ENCODE peak calls at places on chromosomes 16 and 17, in eight cellular contexts. One of them, this sample, is unnamed.

GRCh38 chr17:29042679-29043538 is at the start of gene PIPOX:
- DNase-seq in K562: peak; percentile 23
- DNase-seq in kidney: no peak
- DNase-seq in fibroblast of pulmonary artery: peak; percentile 66
- DNase-seq in mammary epithelial cell: no peak
- DNase-seq in mucosa of descending colon: no peak
- DNase-seq in left ventricle myocardium inferior: no peak
- DNase-seq in hepatocyte: peak; percentile 63
- DNase-seq in this sample: peak; percentile 83

GRCh38 chr17:40091691-40092397 is 8.5 kb downstream of the NR1D1 start:
- DNase-seq in K562: no peak
- DNase-seq in kidney: peak; percentile 80
- DNase-seq in fibroblast of pulmonary artery: no peak
- DNase-seq in mammary epithelial cell: no peak
- DNase-seq in mucosa of descending colon: peak; percentile 39
- DNase-seq in left ventricle myocardium inferior: no peak
- DNase-seq in hepatocyte: peak; percentile 40
- DNase-seq in this sample: peak; percentile 82

GRCh38 chr17:27396941-27397340 is 59.3 kb upstream of the KSR1 start:
- DNase-seq in K562: no peak
- DNase-seq in kidney: no peak
- DNase-seq in fibroblast of pulmonary artery: peak; percentile 38
- DNase-seq in mammary epithelial cell: no peak
- DNase-seq in mucosa of descending colon: no peak
- DNase-seq in left ventricle myocardium inferior: no peak
- DNase-seq in hepatocyte: no peak
- DNase-seq in this sample: no peak

GRCh38 chr17:17269926-17270773 is 10.9 kb downstream of the COPS3 start:
- DNase-seq in K562: no peak
- DNase-seq in kidney: no peak
- DNase-seq in fibroblast of pulmonary artery: no peak
- DNase-seq in mammary epithelial cell: no peak
- DNase-seq in mucosa of descending colon: peak; percentile 31
- DNase-seq in left ventricle myocardium inferior: no peak
- DNase-seq in hepatocyte: no peak
- DNase-seq in this sample: peak; percentile 24

GRCh38 chr16:6531067-6531466 is 801.6 kb upstream of the RBFOX1 start:
- DNase-seq in K562: no peak
- DNase-seq in kidney: no peak
- DNase-seq in fibroblast of pulmonary artery: no peak
- DNase-seq in mammary epithelial cell: no peak
- DNase-seq in mucosa of descending colon: no peak
- DNase-seq in left ventricle myocardium inferior: no peak
- DNase-seq in hepatocyte: no peak
- DNase-seq in this sample: no peak

GRCh38 chr16:85753976-85754375 is 3.1 kb upstream of the C16orf74 start:
- DNase-seq in K562: no peak
- DNase-seq in kidney: no peak
- DNase-seq in fibroblast of pulmonary artery: no peak
- DNase-seq in mammary epithelial cell: no peak
- DNase-seq in mucosa of descending colon: no peak
- DNase-seq in left ventricle myocardium inferior: no peak
- DNase-seq in hepatocyte: no peak
- DNase-seq in this sample: no peak

GRCh38 chr17:31249742-31250141 is 47.3 kb downstream of the OMG start:
- DNase-seq in K562: no peak
- DNase-seq in kidney: no peak
- DNase-seq in fibroblast of pulmonary artery: no peak
- DNase-seq in mammary epithelial cell: no peak
- DNase-seq in mucosa of descending colon: no peak
- DNase-seq in left ventricle myocardium inferior: no peak
- DNase-seq in hepatocyte: no peak
- DNase-seq in this sample: no peak

GRCh38 chr16:22198547-22199293 is 7.4 kb upstream of the EEF2K start:
- DNase-seq in K562: no peak
- DNase-seq in kidney: no peak
- DNase-seq in fibroblast of pulmonary artery: no peak
- DNase-seq in mammary epithelial cell: no peak
- DNase-seq in mucosa of descending colon: no peak
- DNase-seq in left ventricle myocardium inferior: no peak
- DNase-seq in hepatocyte: no peak
- DNase-seq in this sample: no peak

GRCh38 chr16:28042856-28043255 is 20.7 kb downstream of the GSG1L start:
- DNase-seq in K562: no peak
- DNase-seq in kidney: no peak
- DNase-seq in fibroblast of pulmonary artery: peak; percentile 4
- DNase-seq in mammary epithelial cell: no peak
- DNase-seq in mucosa of descending colon: no peak
- DNase-seq in left ventricle myocardium inferior: no peak
- DNase-seq in hepatocyte: no peak
- DNase-seq in this sample: no peak

GRCh38 chr17:17036520-17036998 is 5.7 kb upstream of the MPRIP start:
- DNase-seq in K562: no peak
- DNase-seq in kidney: no peak
- DNase-seq in fibroblast of pulmonary artery: no peak
- DNase-seq in mammary epithelial cell: no peak
- DNase-seq in mucosa of descending colon: no peak
- DNase-seq in left ventricle myocardium inferior: no peak
- DNase-seq in hepatocyte: no peak
- DNase-seq in this sample: no peak

DNA sequence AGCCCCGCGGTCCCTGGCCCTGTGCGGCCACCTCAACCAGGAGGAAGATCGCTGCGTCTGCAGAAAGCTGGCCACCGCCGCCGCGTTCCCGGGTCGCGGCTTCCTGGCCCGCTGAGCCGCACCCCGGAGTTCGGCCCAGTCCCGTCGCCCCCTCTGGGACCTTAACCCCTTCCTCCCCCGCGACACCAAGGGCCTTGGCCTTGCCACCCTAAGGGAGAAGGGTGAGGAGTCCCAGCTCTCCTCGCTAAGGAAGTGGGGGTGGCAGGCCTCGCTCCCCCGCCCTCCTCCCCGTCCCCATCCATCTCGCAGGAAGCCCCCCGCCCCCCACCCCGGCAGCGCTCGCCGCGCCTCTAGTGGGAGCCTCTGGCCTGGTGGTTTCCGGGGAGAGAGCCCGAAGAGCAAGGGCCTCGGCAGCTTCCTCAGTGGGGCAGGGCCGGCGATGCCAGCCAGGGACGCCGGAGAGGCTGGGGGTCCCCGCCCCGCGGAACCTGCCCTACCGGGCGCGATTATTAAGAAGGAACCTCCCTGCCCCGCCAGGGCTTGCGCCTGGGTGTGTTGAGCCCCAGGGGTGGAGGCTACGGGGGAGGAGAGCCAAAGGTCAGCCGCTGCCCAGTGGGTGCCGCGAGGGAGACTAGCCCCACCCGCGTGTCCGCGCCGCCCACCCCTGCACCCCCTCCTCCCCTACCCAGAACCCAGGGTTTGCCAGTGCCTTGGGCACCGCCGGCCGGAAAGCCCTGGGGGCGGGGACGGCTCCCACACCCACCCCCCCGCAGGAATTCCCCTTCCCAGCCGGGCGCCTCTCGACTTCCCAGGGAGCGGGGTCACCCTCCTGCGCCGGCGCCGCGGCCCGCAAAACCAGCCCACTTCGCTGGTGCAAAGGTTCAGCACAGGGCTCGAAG is 6.8 kb downstream of the CBX4 start:
- DNase-seq in K562: peak; percentile 80
- DNase-seq in kidney: peak; percentile 86
- DNase-seq in fibroblast of pulmonary artery: no peak
- DNase-seq in mammary epithelial cell: no peak
- DNase-seq in mucosa of descending colon: peak; percentile 66
- DNase-seq in left ventricle myocardium inferior: peak; percentile 38
- DNase-seq in hepatocyte: peak; percentile 82
- DNase-seq in this sample: peak; percentile 91
- H3K4me3 ChIP-seq in K562: peak overlapping the region; percentile 48
- H3K4me3 ChIP-seq in kidney: peak overlapping the region; percentile 25
- H3K4me3 ChIP-seq in fibroblast of pulmonary artery: no peak overlapping the region
- H3K4me3 ChIP-seq in mammary epithelial cell: no peak overlapping the region
- H3K4me3 ChIP-seq in mucosa of descending colon: no peak overlapping the region
- H3K4me3 ChIP-seq in left ventricle myocardium inferior: peak overlapping the region; percentile 63
- H3K4me3 ChIP-seq in hepatocyte: no peak overlapping the region
- H3K4me3 ChIP-seq in this sample: peak overlapping the region; percentile 33

DNA sequence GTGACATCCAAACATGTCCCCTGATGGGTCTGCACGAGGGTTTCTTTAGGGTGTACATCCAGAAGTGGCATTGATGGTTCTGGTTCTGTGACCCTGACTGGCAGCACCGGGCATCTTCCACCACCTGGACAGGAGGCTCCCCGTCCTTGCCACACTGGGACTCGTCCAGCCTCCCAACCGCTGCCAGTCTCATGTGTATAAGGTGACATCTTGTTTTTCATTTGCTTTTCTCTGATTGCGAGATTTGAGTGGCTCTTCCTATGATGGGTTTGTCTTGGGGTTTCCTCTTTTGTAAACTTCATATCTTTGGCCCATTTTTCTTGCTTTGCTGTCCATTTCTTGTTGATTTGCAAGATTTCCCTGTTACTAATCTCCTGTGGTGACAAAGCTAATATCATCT is 9.2 kb upstream of the LIMD2 start:
- DNase-seq in K562: no peak
- DNase-seq in kidney: no peak
- DNase-seq in fibroblast of pulmonary artery: no peak
- DNase-seq in mammary epithelial cell: no peak
- DNase-seq in mucosa of descending colon: no peak
- DNase-seq in left ventricle myocardium inferior: no peak
- DNase-seq in hepatocyte: no peak
- DNase-seq in this sample: no peak
- H3K4me3 ChIP-seq in K562: no peak overlapping the region
- H3K4me3 ChIP-seq in kidney: no peak overlapping the region
- H3K4me3 ChIP-seq in fibroblast of pulmonary artery: no peak overlapping the region
- H3K4me3 ChIP-seq in mammary epithelial cell: no peak overlapping the region
- H3K4me3 ChIP-seq in mucosa of descending colon: no peak overlapping the region
- H3K4me3 ChIP-seq in left ventricle myocardium inferior: no peak overlapping the region
- H3K4me3 ChIP-seq in hepatocyte: no peak overlapping the region
- H3K4me3 ChIP-seq in this sample: no peak overlapping the region

GRCh38 chr17:44906987-44907681 is 7.9 kb upstream of the EFTUD2 start:
- DNase-seq in K562: peak; percentile 83
- DNase-seq in kidney: no peak
- DNase-seq in fibroblast of pulmonary artery: no peak
- DNase-seq in mammary epithelial cell: no peak
- DNase-seq in mucosa of descending colon: no peak
- DNase-seq in left ventricle myocardium inferior: no peak
- DNase-seq in hepatocyte: no peak
- DNase-seq in this sample: peak; percentile 36
- H3K4me3 ChIP-seq in K562: no peak overlapping the region
- H3K4me3 ChIP-seq in kidney: no peak overlapping the region
- H3K4me3 ChIP-seq in fibroblast of pulmonary artery: no peak overlapping the region
- H3K4me3 ChIP-seq in mammary epithelial cell: no peak overlapping the region
- H3K4me3 ChIP-seq in mucosa of descending colon: no peak overlapping the region
- H3K4me3 ChIP-seq in left ventricle myocardium inferior: no peak overlapping the region
- H3K4me3 ChIP-seq in hepatocyte: no peak overlapping the region
- H3K4me3 ChIP-seq in this sample: no peak overlapping the region

GRCh38 chr17:73292031-73292531 is 19.7 kb downstream of the CDC42EP4 start:
- DNase-seq in K562: peak; percentile 34
- DNase-seq in kidney: peak; percentile 92
- DNase-seq in fibroblast of pulmonary artery: peak; percentile 50
- DNase-seq in mammary epithelial cell: peak; percentile 60
- DNase-seq in mucosa of descending colon: no peak
- DNase-seq in left ventricle myocardium inferior: peak; percentile 77
- DNase-seq in hepatocyte: no peak
- DNase-seq in this sample: no peak
- H3K4me3 ChIP-seq in K562: no peak overlapping the region
- H3K4me3 ChIP-seq in kidney: no peak overlapping the region
- H3K4me3 ChIP-seq in fibroblast of pulmonary artery: no peak overlapping the region
- H3K4me3 ChIP-seq in mammary epithelial cell: peak overlapping the region; percentile 15
- H3K4me3 ChIP-seq in mucosa of descending colon: no peak overlapping the region
- H3K4me3 ChIP-seq in left ventricle myocardium inferior: peak overlapping the region; percentile 19
- H3K4me3 ChIP-seq in hepatocyte: no peak overlapping the region
- H3K4me3 ChIP-seq in this sample: no peak overlapping the region

GRCh38 chr17:61492759-61493526 is 40.7 kb downstream of the TBX4 start:
- DNase-seq in K562: no peak
- DNase-seq in kidney: no peak
- DNase-seq in fibroblast of pulmonary artery: peak; percentile 18
- DNase-seq in mammary epithelial cell: no peak
- DNase-seq in mucosa of descending colon: no peak
- DNase-seq in left ventricle myocardium inferior: no peak
- DNase-seq in hepatocyte: no peak
- DNase-seq in this sample: peak; percentile 58

GRCh38 chr17:61496174-61496956 is 44.1 kb downstream of the TBX4 start:
- DNase-seq in K562: no peak
- DNase-seq in kidney: no peak
- DNase-seq in fibroblast of pulmonary artery: no peak
- DNase-seq in mammary epithelial cell: no peak
- DNase-seq in mucosa of descending colon: no peak
- DNase-seq in left ventricle myocardium inferior: no peak
- DNase-seq in hepatocyte: no peak
- DNase-seq in this sample: peak; percentile 41

GRCh38 chr17:61496957-61497653 is 44.9 kb downstream of the TBX4 start:
- DNase-seq in K562: no peak
- DNase-seq in kidney: no peak
- DNase-seq in fibroblast of pulmonary artery: no peak
- DNase-seq in mammary epithelial cell: no peak
- DNase-seq in mucosa of descending colon: no peak
- DNase-seq in left ventricle myocardium inferior: no peak
- DNase-seq in hepatocyte: no peak
- DNase-seq in this sample: no peak

GRCh38 chr17:61494325-61495160 is 42.3 kb downstream of the TBX4 start:
- DNase-seq in K562: no peak
- DNase-seq in kidney: no peak
- DNase-seq in fibroblast of pulmonary artery: no peak
- DNase-seq in mammary epithelial cell: no peak
- DNase-seq in mucosa of descending colon: no peak
- DNase-seq in left ventricle myocardium inferior: no peak
- DNase-seq in hepatocyte: peak; percentile 72
- DNase-seq in this sample: peak; percentile 18

GRCh38 chr17:61495161-61495857 is 43.1 kb downstream of the TBX4 start:
- DNase-seq in K562: peak; percentile 26
- DNase-seq in kidney: no peak
- DNase-seq in fibroblast of pulmonary artery: peak; percentile 14
- DNase-seq in mammary epithelial cell: peak; percentile 89
- DNase-seq in mucosa of descending colon: no peak
- DNase-seq in left ventricle myocardium inferior: no peak
- DNase-seq in hepatocyte: no peak
- DNase-seq in this sample: peak; percentile 35
- H3K4me3 ChIP-seq in K562: no peak overlapping the region
- H3K4me3 ChIP-seq in kidney: no peak overlapping the region
- H3K4me3 ChIP-seq in fibroblast of pulmonary artery: no peak overlapping the region
- H3K4me3 ChIP-seq in mammary epithelial cell: peak overlapping the region; percentile 46
- H3K4me3 ChIP-seq in mucosa of descending colon: no peak overlapping the region
- H3K4me3 ChIP-seq in left ventricle myocardium inferior: peak overlapping the region; percentile 3
- H3K4me3 ChIP-seq in hepatocyte: no peak overlapping the region
- H3K4me3 ChIP-seq in this sample: no peak overlapping the region

GRCh38 chr16:4803479-4804243 is 1.2 kb upstream of the ROGDI start:
- DNase-seq in K562: peak; percentile 51
- DNase-seq in kidney: peak; percentile 71
- DNase-seq in fibroblast of pulmonary artery: no peak
- DNase-seq in mammary epithelial cell: no peak
- DNase-seq in mucosa of descending colon: no peak
- DNase-seq in left ventricle myocardium inferior: no peak
- DNase-seq in hepatocyte: no peak
- DNase-seq in this sample: peak; percentile 57
- H3K4me3 ChIP-seq in K562: no peak overlapping the region
- H3K4me3 ChIP-seq in kidney: peak overlapping the region; percentile 72
- H3K4me3 ChIP-seq in fibroblast of pulmonary artery: no peak overlapping the region
- H3K4me3 ChIP-seq in mammary epithelial cell: no peak overlapping the region
- H3K4me3 ChIP-seq in mucosa of descending colon: no peak overlapping the region
- H3K4me3 ChIP-seq in left ventricle myocardium inferior: peak overlapping the region; percentile 98
- H3K4me3 ChIP-seq in hepatocyte: peak overlapping the region; percentile 84
- H3K4me3 ChIP-seq in this sample: no peak overlapping the region

This sample was measured in H7.